ENCODE peak calls at places on chromosomes 5 and 9, in six cellular contexts. One of them, this sample, is unnamed.

GRCh38 chr9:122370869-122371467 is at the start of gene PTGS1:
- DNase-seq in heart left ventricle: peak
- DNase-seq in IMR-90: peak
- DNase-seq in A549: no peak
- DNase-seq in PC-9: peak
- DNase-seq in DND-41: no peak
- DNase-seq in this sample: peak

GRCh38 chr9:126295082-126295477 is 31.5 kb upstream of the MVB12B start:
- DNase-seq in DND-41: no peak
- DNase-seq in A549: no peak
- DNase-seq in IMR-90: no peak
- DNase-seq in PC-9: no peak
- DNase-seq in heart left ventricle: no peak
- DNase-seq in this sample: no peak

GRCh38 chr5:43232943-43233833 is 41.2 kb downstream of the NIM1K start:
- DNase-seq in A549: no peak
- DNase-seq in heart left ventricle: no peak
- DNase-seq in IMR-90: no peak
- DNase-seq in DND-41: no peak
- DNase-seq in PC-9: no peak
- DNase-seq in this sample: no peak

GRCh38 chr9:91029621-91030361 is 228.2 kb downstream of the SYK start:
- DNase-seq in DND-41: no peak
- DNase-seq in IMR-90: no peak
- DNase-seq in A549: no peak
- DNase-seq in heart left ventricle: no peak
- DNase-seq in PC-9: no peak
- DNase-seq in this sample: no peak

GRCh38 chr5:99034336-99034735 is 105.5 kb upstream of the CHD1 start:
- DNase-seq in PC-9: no peak
- DNase-seq in IMR-90: peak
- DNase-seq in A549: no peak
- DNase-seq in heart left ventricle: no peak
- DNase-seq in DND-41: no peak
- DNase-seq in this sample: no peak

GRCh38 chr9:12794024-12794799 is 19.4 kb downstream of the LURAP1L start:
- DNase-seq in IMR-90: peak
- DNase-seq in PC-9: no peak
- DNase-seq in heart left ventricle: no peak
- DNase-seq in A549: peak
- DNase-seq in DND-41: no peak
- DNase-seq in this sample: no peak

GRCh38 chr5:129960831-129961230 is 56.6 kb downstream of the CHSY3 start:
- DNase-seq in DND-41: no peak
- DNase-seq in heart left ventricle: no peak
- DNase-seq in PC-9: no peak
- DNase-seq in IMR-90: no peak
- DNase-seq in A549: no peak
- DNase-seq in this sample: no peak

GRCh38 chr5:41408676-41409443 is 101.5 kb downstream of the PLCXD3 start:
- DNase-seq in PC-9: no peak
- DNase-seq in IMR-90: peak
- DNase-seq in heart left ventricle: no peak
- DNase-seq in A549: no peak
- DNase-seq in DND-41: no peak
- DNase-seq in this sample: no peak

GRCh38 chr9:89842267-89842768 is 237.5 kb downstream of the GADD45G start:
- DNase-seq in heart left ventricle: no peak
- DNase-seq in PC-9: no peak
- DNase-seq in DND-41: no peak
- DNase-seq in IMR-90: no peak
- DNase-seq in A549: no peak
- DNase-seq in this sample: no peak

GRCh38 chr9:91001146-91001611 is 199.6 kb downstream of the SYK start:
- DNase-seq in A549: peak
- DNase-seq in DND-41: no peak
- DNase-seq in PC-9: peak
- DNase-seq in IMR-90: peak
- DNase-seq in heart left ventricle: no peak
- DNase-seq in this sample: no peak

GRCh38 chr5:10513501-10514442 is 50.1 kb upstream of the ANKRD33B start:
- DNase-seq in IMR-90: peak
- DNase-seq in PC-9: peak
- DNase-seq in heart left ventricle: no peak
- DNase-seq in DND-41: no peak
- DNase-seq in A549: peak
- DNase-seq in this sample: no peak

GRCh38 chr9:21070171-21070571 is 7.6 kb downstream of the IFNB1 start:
- DNase-seq in IMR-90: peak
- DNase-seq in heart left ventricle: peak
- DNase-seq in PC-9: peak
- DNase-seq in A549: peak
- DNase-seq in DND-41: no peak
- DNase-seq in this sample: no peak

GRCh38 chr5:64840958-64841357 is 72.2 kb downstream of the CWC27 start:
- DNase-seq in A549: no peak
- DNase-seq in heart left ventricle: no peak
- DNase-seq in PC-9: no peak
- DNase-seq in IMR-90: no peak
- DNase-seq in DND-41: no peak
- DNase-seq in this sample: no peak

GRCh38 chr5:138752951-138753793 is at the start of gene CTNNA1:
- DNase-seq in A549: peak
- DNase-seq in IMR-90: peak
- DNase-seq in PC-9: peak
- DNase-seq in heart left ventricle: peak
- DNase-seq in DND-41: no peak
- DNase-seq in this sample: peak

GRCh38 chr9:75088646-75089368 is 493 bp downstream of the OSTF1 start:
- DNase-seq in heart left ventricle: peak
- DNase-seq in DND-41: no peak
- DNase-seq in PC-9: no peak
- DNase-seq in A549: peak
- DNase-seq in IMR-90: peak
- DNase-seq in this sample: no peak

GRCh38 chr9:75089369-75089766 is 1.1 kb downstream of the OSTF1 start:
- DNase-seq in DND-41: no peak
- DNase-seq in IMR-90: no peak
- DNase-seq in A549: no peak
- DNase-seq in PC-9: no peak
- DNase-seq in heart left ventricle: no peak
- DNase-seq in this sample: no peak

GRCh38 chr9:75087279-75087823 is 604 bp downstream of the NMRK1 start:
- DNase-seq in DND-41: peak
- DNase-seq in heart left ventricle: no peak
- DNase-seq in IMR-90: peak
- DNase-seq in A549: peak
- DNase-seq in PC-9: peak
- DNase-seq in this sample: no peak

GRCh38 chr9:75086443-75087278 is 1.3 kb downstream of the NMRK1 start:
- DNase-seq in A549: no peak
- DNase-seq in DND-41: no peak
- DNase-seq in PC-9: peak
- DNase-seq in heart left ventricle: no peak
- DNase-seq in IMR-90: no peak
- DNase-seq in this sample: no peak

DNA sequence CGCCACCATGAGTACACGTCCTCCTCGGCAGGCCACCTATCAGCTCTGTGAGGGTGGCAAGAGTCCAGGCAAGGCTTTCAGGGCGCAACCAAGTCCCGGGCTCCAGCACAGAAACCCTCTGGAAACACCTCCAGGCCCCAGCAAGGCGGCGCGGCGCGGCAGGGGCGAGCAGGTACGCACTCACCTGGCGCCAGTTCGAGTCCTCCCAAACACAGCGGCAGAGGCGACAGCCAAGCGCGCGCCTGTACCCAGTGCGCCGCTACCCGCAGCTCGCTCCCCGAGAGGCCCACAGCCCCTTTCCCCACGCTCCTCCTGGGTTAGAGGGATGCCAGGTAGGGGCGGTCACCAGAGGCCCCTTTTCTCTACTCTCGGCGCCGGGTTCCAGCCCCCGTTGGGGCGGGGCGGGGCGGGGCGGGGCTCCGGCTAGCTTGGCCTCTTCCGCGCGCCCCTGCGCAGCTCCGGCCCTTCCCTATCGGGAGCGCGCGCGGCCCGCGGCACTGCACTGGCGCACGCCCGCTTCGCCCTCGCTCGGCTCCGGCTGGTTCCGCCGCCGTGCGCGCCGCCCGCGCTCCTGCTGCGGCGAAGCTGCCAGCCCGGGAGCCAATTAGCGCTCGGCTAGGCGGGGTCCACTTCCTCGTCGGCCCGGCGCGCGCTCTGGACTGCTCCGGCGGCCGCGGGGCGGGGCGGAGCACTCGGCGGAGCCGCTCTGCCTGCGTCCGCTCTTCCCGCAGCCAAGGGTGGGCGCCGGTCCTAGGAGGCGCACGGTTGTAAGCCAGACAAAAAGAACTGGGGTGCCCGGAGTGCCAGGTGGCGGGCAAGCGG is at the start of the genes NMRK1 and OSTF1:
- DNase-seq in A549: peak
- DNase-seq in IMR-90: peak
- DNase-seq in DND-41: peak
- DNase-seq in PC-9: peak
- DNase-seq in heart left ventricle: peak
- DNase-seq in this sample: peak
- TF ChIP-seq CTCF in A549: no peak
- TF ChIP-seq CTCF in IMR-90: no peak
- TF ChIP-seq CTCF in DND-41: no peak
- TF ChIP-seq CTCF in PC-9: no peak
- TF ChIP-seq CTCF in heart left ventricle: no peak
- TF ChIP-seq CTCF in this sample: no peak

GRCh38 chr9:99241106-99241505 is 19.0 kb downstream of the SEC61B start:
- DNase-seq in heart left ventricle: no peak
- DNase-seq in DND-41: no peak
- DNase-seq in A549: no peak
- DNase-seq in PC-9: no peak
- DNase-seq in IMR-90: no peak
- DNase-seq in this sample: no peak
- TF ChIP-seq CTCF in heart left ventricle: no peak
- TF ChIP-seq CTCF in DND-41: no peak
- TF ChIP-seq CTCF in A549: no peak
- TF ChIP-seq CTCF in PC-9: no peak
- TF ChIP-seq CTCF in IMR-90: no peak
- TF ChIP-seq CTCF in this sample: no peak

GRCh38 chr5:4563400-4563799 is 576.7 kb upstream of the ADAMTS16 start:
- DNase-seq in DND-41: peak
- DNase-seq in PC-9: no peak
- DNase-seq in heart left ventricle: no peak
- DNase-seq in A549: peak
- DNase-seq in IMR-90: no peak
- DNase-seq in this sample: no peak
- TF ChIP-seq CTCF in DND-41: peak
- TF ChIP-seq CTCF in PC-9: peak
- TF ChIP-seq CTCF in heart left ventricle: no peak
- TF ChIP-seq CTCF in A549: no peak
- TF ChIP-seq CTCF in IMR-90: no peak
- TF ChIP-seq CTCF in this sample: peak

DNA sequence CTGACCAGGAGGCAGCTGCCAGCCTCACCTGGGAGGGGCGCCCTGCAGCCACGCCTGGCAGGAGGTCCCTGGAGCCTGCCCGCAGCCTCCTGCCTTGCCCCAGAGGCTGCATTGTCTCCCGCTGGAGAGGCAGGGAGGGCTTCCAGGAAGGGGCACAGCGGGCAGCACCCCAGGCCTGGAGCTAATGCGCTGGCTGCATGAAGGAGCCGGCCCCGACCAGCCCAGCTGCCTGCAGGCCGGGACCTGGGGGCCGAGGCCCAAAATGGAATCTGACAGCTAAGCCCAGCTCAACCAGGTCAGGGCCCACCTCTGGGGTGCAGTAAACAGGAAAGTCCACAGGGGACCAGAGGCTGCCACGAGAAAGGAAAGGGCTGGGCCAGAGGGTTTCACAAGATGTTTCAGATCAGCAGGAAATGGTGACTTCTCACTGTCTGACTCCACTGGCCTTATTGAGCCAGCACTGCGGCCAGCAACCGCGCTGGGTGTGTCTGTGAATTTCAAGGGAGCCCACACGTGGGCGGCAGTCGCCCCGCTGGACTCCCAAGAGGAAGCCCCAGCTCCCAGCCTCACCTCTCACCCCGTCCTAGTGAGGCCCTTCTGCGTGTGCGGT is 18.6 kb upstream of the NOTCH1 start:
- DNase-seq in PC-9: peak
- DNase-seq in A549: no peak
- DNase-seq in DND-41: no peak
- DNase-seq in heart left ventricle: peak
- DNase-seq in IMR-90: peak
- DNase-seq in this sample: no peak
- TF ChIP-seq CTCF in PC-9: peak
- TF ChIP-seq CTCF in A549: no peak
- TF ChIP-seq CTCF in DND-41: no peak
- TF ChIP-seq CTCF in heart left ventricle: peak
- TF ChIP-seq CTCF in IMR-90: peak
- TF ChIP-seq CTCF in this sample: no peak

GRCh38 chr5:94969174-94969573 is 315.7 kb downstream of the MCTP1 start:
- DNase-seq in PC-9: no peak
- DNase-seq in A549: peak
- DNase-seq in DND-41: no peak
- DNase-seq in heart left ventricle: no peak
- DNase-seq in IMR-90: peak
- DNase-seq in this sample: no peak
- TF ChIP-seq CTCF in PC-9: peak
- TF ChIP-seq CTCF in A549: no peak
- TF ChIP-seq CTCF in DND-41: peak
- TF ChIP-seq CTCF in heart left ventricle: no peak
- TF ChIP-seq CTCF in IMR-90: peak
- TF ChIP-seq CTCF in this sample: peak

DNA sequence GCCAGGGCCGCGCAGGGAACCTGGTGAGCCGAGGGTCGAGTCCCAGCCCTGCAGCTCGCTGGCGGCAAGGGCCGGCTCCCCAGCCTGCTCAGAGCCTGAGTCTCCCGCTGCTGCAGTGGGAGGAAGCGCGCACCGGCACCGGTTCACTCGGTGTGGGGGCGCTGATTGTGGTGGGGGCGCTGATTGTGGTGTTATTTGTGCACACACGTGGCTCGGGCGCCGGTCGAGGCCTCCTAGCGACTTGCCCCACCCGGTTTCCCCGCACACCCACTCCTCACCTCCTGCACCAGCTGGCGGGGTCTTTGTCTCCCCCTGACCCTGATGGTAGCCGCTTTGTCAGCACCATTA is 266.7 kb downstream of the NSG2 start:
- DNase-seq in PC-9: no peak
- DNase-seq in IMR-90: no peak
- DNase-seq in A549: no peak
- DNase-seq in DND-41: no peak
- DNase-seq in heart left ventricle: no peak
- DNase-seq in this sample: no peak
- TF ChIP-seq CTCF in PC-9: no peak
- TF ChIP-seq CTCF in IMR-90: no peak
- TF ChIP-seq CTCF in A549: no peak
- TF ChIP-seq CTCF in DND-41: no peak
- TF ChIP-seq CTCF in heart left ventricle: peak
- TF ChIP-seq CTCF in this sample: no peak